ENCODE peak calls at places on chromosomes 2 and 18, in seven cellular contexts. Q, L, R, W, V, P and F are unnamed samples.

GRCh38 chr18:62509779-62510178 is 13.0 kb upstream of the ZCCHC2 start:
- DNase-seq in Q (no peak), P (no peak), V (no peak), W (no peak), R (no peak), L (no peak), F (no peak)

GRCh38 chr2:30694286-30695055 is 112.8 kb downstream of the CAPN13 start:
- DNase-seq in P (no peak), L (no peak), Q (peak), W (no peak), R (no peak), V (no peak), F (no peak)

GRCh38 chr2:26970244-26970927 is at the start of gene MAPRE3:
- DNase-seq in L (peak), Q (peak), W (peak), P (peak), V (peak), R (no peak), F (peak)

GRCh38 chr2:23425338-23425871 is 40.4 kb downstream of the KLHL29 start:
- DNase-seq in R (no peak), P (no peak), W (no peak), V (no peak), Q (peak), L (no peak), F (no peak)

GRCh38 chr2:191666241-191666640 is 11.7 kb upstream of the NABP1 start:
- DNase-seq in V (no peak), Q (no peak), R (no peak), P (no peak), L (no peak), W (no peak), F (no peak)

GRCh38 chr2:102735431-102736130 is 26.2 kb upstream of the TMEM182 start:
- DNase-seq in R (no peak), V (no peak), W (no peak), Q (no peak), L (no peak), P (peak), F (peak)

GRCh38 chr2:216044883-216045499 is 31.6 kb upstream of the MREG start:
- DNase-seq in L (no peak), V (no peak), P (no peak), Q (no peak), R (no peak), W (no peak), F (no peak)

GRCh38 chr2:163157891-163158511 is 319.4 kb upstream of the KCNH7 start:
- DNase-seq in L (no peak), V (no peak), W (no peak), R (peak), P (peak), Q (no peak), F (no peak)

GRCh38 chr18:27794527-27794926 is 382.4 kb downstream of the CDH2 start:
- DNase-seq in P (no peak), V (no peak), W (no peak), Q (no peak), L (no peak), R (no peak), F (no peak)

GRCh38 chr2:34899079-34899478 is 1300.0 kb upstream of the FAM98A start:
- DNase-seq in V (no peak), P (no peak), R (peak), W (no peak), L (no peak), Q (no peak), F (no peak)

GRCh38 chr18:24177499-24178133 is 38.8 kb downstream of the CABYR start:
- DNase-seq in R (no peak), P (no peak), W (no peak), L (no peak), V (no peak), Q (no peak), F (no peak)

GRCh38 chr2:160308915-160309314 is 108.8 kb upstream of the ITGB6 start:
- DNase-seq in V (no peak), R (peak), Q (no peak), P (peak), L (no peak), W (no peak), F (no peak)

GRCh38 chr2:66957198-66957597 is 439.9 kb upstream of the ETAA1 start:
- DNase-seq in R (no peak), L (no peak), P (peak), V (no peak), W (no peak), Q (no peak), F (no peak)

GRCh38 chr2:193556766-193557470 is 1362.2 kb upstream of the TMEFF2 start:
- DNase-seq in P (peak), R (peak), L (no peak), W (no peak), V (no peak), Q (no peak), F (no peak)

GRCh38 chr2:11532434-11533055 is 1.3 kb upstream of the GREB1 start:
- DNase-seq in W (no peak), P (peak), Q (no peak), V (no peak), L (no peak), R (no peak), F (no peak)

GRCh38 chr2:236167297-236168109 is 683 bp downstream of the GBX2 start:
- DNase-seq in R (no peak), L (peak), W (no peak), V (no peak), P (peak), Q (peak), F (peak)

GRCh38 chr2:33034784-33035183 is 88.0 kb downstream of the LTBP1 start:
- DNase-seq in W (peak), R (no peak), L (no peak), Q (no peak), P (peak), V (no peak), F (no peak)

GRCh38 chr2:201233192-201234166 is 26.9 kb upstream of the CASP8 start:
- DNase-seq in Q (peak), W (peak), L (peak), R (no peak), P (peak), V (peak), F (no peak)

GRCh38 chr2:232744963-232745362 is 31.4 kb downstream of the KCNJ13 start:
- DNase-seq in W (no peak), L (no peak), R (no peak), V (no peak), P (no peak), Q (no peak), F (no peak)

GRCh38 chr2:203600286-203600685 is 65.2 kb upstream of the RAPH1 start:
- DNase-seq in V (no peak), Q (no peak), P (no peak), W (no peak), L (no peak), R (no peak), F (no peak)

GRCh38 chr18:31241900-31242409 is 76.0 kb upstream of the DSG1 start:
- DNase-seq in P (no peak), W (no peak), L (no peak), V (no peak), R (peak), Q (no peak), F (peak)

GRCh38 chr2:186456941-186457340 is 29.1 kb upstream of the ZC3H15 start:
- DNase-seq in P (peak), W (no peak), V (no peak), L (no peak), R (peak), Q (no peak), F (no peak)

GRCh38 chr2:38438536-38439225 is 61.6 kb upstream of the ATL2 start:
- DNase-seq in Q (no peak), P (no peak), W (no peak), L (peak), R (no peak), V (no peak), F (no peak)

GRCh38 chr2:96631804-96632435 is 6.2 kb downstream of the KANSL3 start:
- DNase-seq in R (no peak), L (no peak), W (no peak), Q (no peak), P (peak), V (no peak), F (no peak)

DNA sequence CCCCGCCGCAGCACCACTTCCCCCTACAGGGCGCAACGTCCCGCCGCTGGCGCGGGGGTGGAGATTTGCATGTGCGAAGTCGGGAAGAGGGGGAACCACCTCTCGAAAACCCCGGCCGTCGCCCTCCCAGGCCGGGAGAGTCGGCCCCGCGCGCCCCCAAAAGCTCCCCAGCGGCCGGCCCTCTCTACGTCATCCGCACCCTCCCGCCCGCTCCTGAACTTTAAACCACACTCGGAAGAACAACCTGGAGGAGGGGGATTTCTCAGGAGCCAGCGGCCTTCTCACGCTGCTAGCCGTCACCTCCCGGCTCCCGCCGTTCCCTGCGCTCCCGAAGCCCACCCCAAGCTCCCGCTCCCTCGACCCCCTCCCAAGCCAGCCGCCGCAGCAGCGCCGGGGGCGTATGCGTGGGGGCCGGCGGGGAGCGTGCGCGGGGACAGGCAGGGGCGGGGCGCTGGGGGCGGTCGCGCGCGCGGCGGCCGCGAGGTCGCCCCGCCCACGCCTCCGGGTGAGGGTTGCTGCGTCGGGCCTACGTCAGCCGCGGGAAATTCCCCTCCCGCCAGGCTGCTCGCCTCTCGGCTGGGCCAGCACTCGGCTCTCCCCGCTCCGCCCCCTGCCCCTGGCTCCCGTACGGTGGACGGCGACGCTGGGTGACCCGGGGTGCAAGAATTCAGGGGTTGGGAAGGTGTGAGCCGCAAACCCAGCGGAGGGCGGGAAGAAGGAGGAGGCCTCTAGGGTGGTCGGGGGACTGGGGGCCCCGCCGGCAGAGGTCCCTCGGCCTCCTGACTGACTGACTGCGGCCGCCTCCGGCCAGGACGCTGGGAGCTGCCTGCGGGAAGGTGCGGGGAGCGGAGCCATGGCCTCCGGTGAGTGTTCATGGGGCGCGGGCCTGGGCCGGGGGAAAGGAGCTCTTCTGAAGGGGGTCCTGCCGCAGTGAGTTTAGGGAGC is at the start of gene REL:
- DNase-seq in V (peak), P (peak), Q (peak), R (peak), W (peak), L (peak), F (peak)
- TF ChIP-seq CTCF in V (peak), P (peak), Q (no peak), R (peak), W (no peak), L (no peak), F (no peak)

GRCh38 chr18:8262221-8262620 is 347.0 kb upstream of the RAB12 start:
- DNase-seq in L (no peak), W (no peak), Q (no peak), R (no peak), P (no peak), V (no peak), F (no peak)

GRCh38 chr18:8260847-8261246 is 348.4 kb upstream of the RAB12 start:
- DNase-seq in W (no peak), Q (no peak), R (no peak), V (no peak), P (no peak), L (no peak), F (no peak)

GRCh38 chr18:8261651-8262091 is 347.6 kb upstream of the RAB12 start:
- DNase-seq in V (no peak), W (no peak), P (no peak), Q (no peak), L (no peak), R (no peak), F (no peak)

GRCh38 chr18:8257851-8258434 is 351.3 kb upstream of the RAB12 start:
- DNase-seq in P (peak), R (no peak), V (no peak), W (peak), L (no peak), Q (no peak), F (no peak)

DNA sequence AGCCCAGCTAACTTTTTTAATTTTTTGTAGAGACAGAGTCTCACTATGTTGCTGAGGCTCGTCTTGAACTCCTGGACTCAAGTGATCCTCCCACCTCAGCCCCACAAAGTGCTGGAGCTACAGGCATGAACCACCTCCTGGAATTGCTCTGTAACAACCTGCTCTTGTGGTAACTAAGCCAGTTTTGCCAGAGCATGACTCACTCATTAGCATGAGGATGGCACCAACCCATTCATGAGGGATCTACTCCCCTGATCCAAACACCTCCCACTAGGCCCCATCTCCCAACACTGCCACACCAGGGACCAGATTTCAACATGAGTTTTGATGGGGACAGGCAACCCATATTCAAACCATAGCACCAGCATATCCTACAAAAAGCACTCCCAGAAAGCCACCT is 348.9 kb upstream of the RAB12 start:
- DNase-seq in W (no peak), P (no peak), L (no peak), Q (no peak), V (no peak), R (peak), F (no peak)
- TF ChIP-seq CTCF in W (no peak), P (no peak), L (no peak), Q (no peak), V (no peak), R (no peak), F (no peak)

DNA sequence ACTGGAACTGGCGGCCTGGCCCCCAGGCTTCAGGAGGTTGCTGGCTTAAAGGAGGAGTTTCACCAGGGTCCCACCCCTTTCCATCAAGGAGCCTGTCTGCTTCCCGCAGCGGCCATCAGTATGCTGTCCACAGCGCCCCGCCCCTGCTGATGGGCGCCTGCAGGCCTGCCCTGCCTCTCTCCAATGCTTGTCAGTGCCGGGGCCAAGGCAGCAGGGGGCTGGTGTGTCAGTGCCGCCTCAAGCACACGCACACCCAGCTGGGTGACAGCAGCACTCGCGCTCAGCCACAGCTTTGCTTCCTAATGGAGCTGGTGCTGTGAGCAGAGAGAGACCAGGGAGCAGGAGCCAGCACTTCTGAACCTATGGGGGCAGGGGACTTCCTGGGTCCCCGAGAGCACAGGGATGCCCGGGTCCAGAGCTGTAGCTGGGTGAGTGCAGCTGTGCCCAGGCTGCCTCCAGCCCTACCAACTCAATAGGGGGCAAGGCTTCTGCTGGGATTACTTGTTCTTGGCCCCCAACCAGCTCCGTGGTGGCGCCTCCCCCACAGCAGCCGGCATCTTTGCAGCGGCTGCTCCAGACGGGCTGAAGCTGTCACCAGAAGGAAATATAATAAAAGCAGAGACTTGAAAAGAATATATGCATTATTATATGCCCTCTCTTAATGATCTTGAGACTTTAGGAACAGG is 377.2 kb upstream of the LRATD1 start:
- DNase-seq in R (no peak), P (no peak), V (no peak), Q (no peak), L (no peak), W (no peak), F (no peak)
- TF ChIP-seq CTCF in R (no peak), P (no peak), V (no peak), Q (no peak), L (no peak), W (no peak), F (no peak)

GRCh38 chr2:88307817-88308216 is 137.7 kb downstream of the THNSL2 start:
- DNase-seq in W (peak), Q (no peak), L (peak), R (no peak), V (peak), P (peak), F (no peak)
- TF ChIP-seq CTCF in W (no peak), Q (no peak), L (peak), R (peak), V (peak), P (peak), F (no peak)

GRCh38 chr2:109259671-109260070 is 130.7 kb downstream of the SH3RF3 start:
- DNase-seq in L (no peak), Q (peak), P (no peak), R (no peak), W (no peak), V (no peak), F (no peak)

GRCh38 chr2:109260116-109260855 is 131.3 kb downstream of the SH3RF3 start:
- DNase-seq in V (no peak), R (no peak), Q (peak), P (no peak), W (no peak), L (no peak), F (no peak)

GRCh38 chr2:109258905-109259540 is 130.0 kb downstream of the SH3RF3 start:
- DNase-seq in R (no peak), P (no peak), V (no peak), L (no peak), W (no peak), Q (peak), F (no peak)

GRCh38 chr2:109261906-109262631 is 133.1 kb downstream of the SH3RF3 start:
- DNase-seq in L (no peak), V (no peak), W (no peak), R (no peak), P (no peak), Q (peak), F (no peak)

GRCh38 chr2:109260886-109261700 is 132.1 kb downstream of the SH3RF3 start:
- DNase-seq in R (no peak), V (no peak), P (peak), Q (peak), W (no peak), L (no peak), F (peak)
- TF ChIP-seq CTCF in R (peak), V (no peak), P (peak), Q (no peak), W (no peak), L (no peak), F (peak)